ENCODE peak calls at places on chromosome 14, in six cellular contexts. B is HepG2, W is testis, G is mucosa of descending colon, H is neural progenitor cell, N is upper lobe of right lung. O is an unnamed sample.
A peak's percentile ranks its signal among the peaks of the same experiment; 100 is the strongest.

GRCh38 chr14:32939254-32940065 is 781 bp downstream of the NPAS3 start:
- DNase-seq in G (peak; percentile 73), N (peak; percentile 75), W (peak; percentile 87), H (peak; percentile 87), B (no peak), O (peak; percentile 39)

GRCh38 chr14:68589447-68590232 is 203.2 kb downstream of the ZFP36L1 start:
- DNase-seq in G (no peak), B (no peak), W (peak; percentile 78), N (no peak), H (no peak), O (peak; percentile 38)

GRCh38 chr14:44279357-44279756 is 227.7 kb downstream of the FSCB start:
- DNase-seq in G (no peak), N (no peak), H (no peak), B (no peak), W (no peak), O (no peak)

GRCh38 chr14:95216013-95216412 is 58.7 kb upstream of the DICER1 start:
- DNase-seq in G (no peak), W (no peak), N (no peak), H (no peak), B (no peak), O (no peak)

GRCh38 chr14:57865066-57865449 is 834 bp downstream of the SLC35F4 start:
- DNase-seq in G (no peak), B (no peak), N (no peak), W (no peak), H (no peak), O (no peak)

GRCh38 chr14:95286649-95287048 is 33.1 kb downstream of the CLMN start:
- DNase-seq in B (no peak), H (no peak), N (no peak), G (no peak), W (no peak), O (no peak)

GRCh38 chr14:81193924-81194633 is 26.7 kb downstream of the GTF2A1 start:
- DNase-seq in B (no peak), W (no peak), G (no peak), H (no peak), N (no peak), O (no peak)

GRCh38 chr14:37406095-37406494 is 189.0 kb downstream of the FOXA1 start:
- DNase-seq in B (no peak), W (no peak), N (no peak), G (no peak), H (no peak), O (no peak)

GRCh38 chr14:100015251-100015655 is 50.0 kb upstream of the EVL start:
- DNase-seq in H (no peak), N (no peak), G (no peak), W (no peak), B (no peak), O (no peak)

GRCh38 chr14:58072288-58073071 is 79.5 kb downstream of the ARMH4 start:
- DNase-seq in H (peak; percentile 77), G (no peak), W (peak; percentile 47), N (no peak), B (peak; percentile 56), O (peak; percentile 60)

GRCh38 chr14:78767436-78767835 is 597.3 kb downstream of the NRXN3 start:
- DNase-seq in N (no peak), H (no peak), G (no peak), B (no peak), W (no peak), O (no peak)

GRCh38 chr14:99601301-99601945 is 2.6 kb downstream of the CCDC85C start:
- DNase-seq in N (no peak), G (no peak), B (peak; percentile 49), H (no peak), W (peak; percentile 79), O (no peak)

GRCh38 chr14:86999076-86999475 is 993.9 kb downstream of the GALC start:
- DNase-seq in B (no peak), N (no peak), W (no peak), G (no peak), H (no peak), O (no peak)

GRCh38 chr14:54420478-54421116 is 20.6 kb downstream of the CNIH1 start:
- DNase-seq in B (peak; percentile 46), N (no peak), G (no peak), W (peak; percentile 43), H (peak; percentile 53), O (peak; percentile 53)

GRCh38 chr14:91140672-91141071 is 26.8 kb downstream of the DGLUCY start:
- DNase-seq in B (peak; percentile 55), N (no peak), G (no peak), H (peak; percentile 69), W (peak; percentile 51), O (peak; percentile 30)
- TF ChIP-seq CTCF in B (peak; percentile 49), N (peak; percentile 29), G (no peak), H (peak; percentile 69), W (peak; percentile 22), O (peak; percentile 62)

DNA sequence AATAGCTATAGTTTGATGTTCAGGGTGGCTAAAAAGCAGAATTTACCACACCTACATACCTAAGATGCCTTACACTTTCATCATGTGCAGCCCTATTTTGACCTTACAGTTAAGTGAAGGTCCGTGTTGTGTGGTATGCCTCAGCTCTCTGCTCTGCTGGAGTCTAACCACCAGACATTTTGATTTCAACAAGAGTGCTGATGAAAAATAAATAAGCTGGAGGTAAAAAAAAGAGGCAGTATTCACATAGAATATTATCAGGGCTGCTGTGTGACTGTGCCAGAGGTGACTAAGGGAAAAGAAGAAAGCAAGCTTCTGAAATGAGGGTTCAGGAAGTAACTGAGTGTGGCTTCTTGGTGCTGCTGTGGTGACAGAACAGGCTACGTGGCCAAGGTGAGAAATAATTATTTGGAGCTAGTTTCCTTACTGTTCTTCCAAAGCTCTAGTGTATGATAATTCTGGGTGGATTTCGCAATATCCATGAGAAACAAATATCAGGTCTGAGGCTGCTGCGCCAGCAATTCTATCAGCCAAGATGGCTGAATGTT is 188.8 kb downstream of the STXBP6 start:
- DNase-seq in W (no peak), G (no peak), B (peak; percentile 43), N (no peak), H (no peak), O (no peak)
- H3K4me1 ChIP-seq in W (no peaks in the 10 kb centered on the region), G (peaks cover 2% of the 10 kb centered on the region), B (peaks cover 9% of the 10 kb centered on the region), N (peaks cover 12% of the 10 kb centered on the region), H (peaks cover 10% of the 10 kb centered on the region), O (no peaks in the 10 kb centered on the region)

GRCh38 chr14:64507376-64508156 is 3.0 kb downstream of the ZBTB1 start:
- DNase-seq in B (no peak), W (no peak), H (no peak), G (no peak), N (no peak), O (no peak)
- H3K4me3 ChIP-seq in B (no peak overlapping the region), W (no peak overlapping the region), H (no peak overlapping the region), G (no peak overlapping the region), N (no peak overlapping the region), O (no peak overlapping the region)

GRCh38 chr14:74360163-74360562 is 11.9 kb downstream of the VRTN start:
- DNase-seq in H (no peak), N (peak; percentile 40), G (no peak), B (no peak), W (no peak), O (no peak)

GRCh38 chr14:74364271-74364880 is 16.1 kb downstream of the VRTN start:
- DNase-seq in N (peak; percentile 36), G (no peak), H (no peak), W (no peak), B (no peak), O (no peak)

GRCh38 chr14:74358176-74358829 is 10.0 kb downstream of the VRTN start:
- DNase-seq in B (no peak), N (peak; percentile 51), W (no peak), G (no peak), H (no peak), O (no peak)

GRCh38 chr14:74357585-74357984 is 9.3 kb downstream of the VRTN start:
- DNase-seq in H (no peak), G (no peak), N (peak; percentile 44), B (no peak), W (no peak), O (no peak)

GRCh38 chr14:74362361-74362915 is 14.2 kb downstream of the VRTN start:
- DNase-seq in G (peak; percentile 72), B (peak; percentile 63), W (peak; percentile 90), N (peak; percentile 90), H (peak; percentile 91), O (peak; percentile 79)
- TF ChIP-seq CTCF in G (peak; percentile 95), B (peak; percentile 90), W (peak; percentile 96), N (peak; percentile 94), H (peak; percentile 93), O (peak; percentile 98)

GRCh38 chr14:24699052-24699451 is 65.1 kb upstream of the GZMB start:
- DNase-seq in N (no peak), B (no peak), G (no peak), W (no peak), H (no peak), O (no peak)

GRCh38 chr14:24701031-24701430 is 67.0 kb upstream of the GZMB start:
- DNase-seq in W (no peak), N (no peak), B (no peak), H (no peak), G (no peak), O (no peak)

GRCh38 chr14:24705840-24706239 is 71.8 kb upstream of the GZMB start:
- DNase-seq in H (no peak), W (no peak), B (no peak), N (no peak), G (no peak), O (no peak)

GRCh38 chr14:24695265-24696241 is 61.6 kb upstream of the GZMB start:
- DNase-seq in N (no peak), W (no peak), B (no peak), H (no peak), G (no peak), O (no peak)

GRCh38 chr14:24700511-24700910 is 66.5 kb upstream of the GZMB start:
- DNase-seq in B (no peak), G (no peak), N (no peak), W (no peak), H (no peak), O (no peak)
- H3K4me1 ChIP-seq in B (no peaks in the 10 kb centered on the region), G (no peaks in the 10 kb centered on the region), N (no peaks in the 10 kb centered on the region), W (no peaks in the 10 kb centered on the region), H (no peaks in the 10 kb centered on the region), O (no peaks in the 10 kb centered on the region)

DNA sequence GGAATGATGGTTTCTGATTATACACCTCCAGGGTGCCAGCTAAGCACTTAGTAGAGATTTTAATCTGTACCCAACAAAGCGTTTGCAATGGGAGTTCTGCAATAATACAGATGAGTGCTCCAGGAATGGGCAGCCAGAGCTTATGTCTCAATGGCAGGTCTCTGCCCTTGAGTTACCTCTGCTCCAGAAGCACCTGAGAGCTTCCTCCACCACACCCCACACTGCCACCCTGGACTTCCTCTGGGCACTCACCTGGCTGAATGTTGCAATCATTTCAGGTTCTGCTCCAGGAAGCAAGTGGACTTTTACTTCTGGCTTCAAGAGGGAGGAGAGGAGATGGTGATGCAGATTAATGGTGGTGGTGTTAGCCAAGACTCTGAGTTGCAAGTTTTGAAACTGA is 6.1 kb upstream of the SPTLC2 start:
- DNase-seq in B (no peak), N (peak; percentile 80), G (peak; percentile 78), W (no peak), H (no peak), O (no peak)
- H3K4me3 ChIP-seq in B (no peak overlapping the region), N (no peak overlapping the region), G (no peak overlapping the region), W (no peak overlapping the region), H (no peak overlapping the region), O (no peak overlapping the region)

O was measured in BE2C.